ENCODE peak calls at places on chromosomes 13 and 19, in seven cellular contexts. E, X, W, D, M, J and K are unnamed samples.

GRCh38 chr19:33748231-33748630 is 48.4 kb upstream of the KCTD15 start:
- DNase-seq in E (no peak), X (no peak), W (no peak), D (no peak), M (no peak), J (no peak), K (no peak)

GRCh38 chr13:100533588-100534041 is 55.0 kb downstream of the GGACT start:
- DNase-seq in E (no peak), X (no peak), W (peak; percentile 72), D (no peak), M (no peak), J (no peak), K (no peak)

GRCh38 chr13:59094149-59094548 is 1069.6 kb downstream of the DIAPH3 start:
- DNase-seq in E (no peak), X (no peak), W (no peak), D (no peak), M (no peak), J (no peak), K (no peak)

GRCh38 chr19:19550454-19550842 is 12.4 kb downstream of the CILP2 start:
- DNase-seq in E (no peak), X (no peak), W (no peak), D (peak; percentile 39), M (no peak), J (no peak), K (no peak)

GRCh38 chr19:47699360-47699917 is 13.8 kb upstream of the EHD2 start:
- DNase-seq in E (no peak), X (peak; percentile 62), W (no peak), D (no peak), M (peak; percentile 85), J (peak; percentile 46), K (peak; percentile 82)

GRCh38 chr13:42276683-42277082 is 4.7 kb downstream of the AKAP11 start:
- DNase-seq in E (no peak), X (no peak), W (no peak), D (no peak), M (no peak), J (no peak), K (no peak)

GRCh38 chr19:708154-709141 is at the start of gene PALM:
- DNase-seq in E (no peak), X (peak; percentile 74), W (no peak), D (no peak), M (peak; percentile 92), J (peak; percentile 14), K (peak; percentile 82)

GRCh38 chr13:52845334-52845761 is 3.1 kb downstream of the PCDH8 start:
- DNase-seq in E (no peak), X (no peak), W (no peak), D (no peak), M (peak; percentile 55), J (no peak), K (no peak)

GRCh38 chr13:86020350-86021002 is 221.3 kb upstream of the SLITRK6 start:
- DNase-seq in E (no peak), X (no peak), W (no peak), D (no peak), M (no peak), J (no peak), K (no peak)

GRCh38 chr13:104098421-104098820 is 1032.2 kb upstream of the SLC10A2 start:
- DNase-seq in E (no peak), X (no peak), W (no peak), D (no peak), M (no peak), J (no peak), K (no peak)

GRCh38 chr13:38223093-38223492 is 126.6 kb upstream of the UFM1 start:
- DNase-seq in E (no peak), X (no peak), W (no peak), D (peak; percentile 21), M (peak; percentile 24), J (no peak), K (peak; percentile 3)

GRCh38 chr13:110521946-110522345 is 39.6 kb downstream of the RAB20 start:
- DNase-seq in E (peak; percentile 10), X (no peak), W (no peak), D (no peak), M (no peak), J (no peak), K (no peak)

GRCh38 chr19:18304496-18305312 is 18.2 kb downstream of the LSM4 start:
- DNase-seq in E (no peak), X (peak; percentile 89), W (peak; percentile 90), D (peak; percentile 75), M (peak; percentile 52), J (peak; percentile 70), K (peak; percentile 93)

GRCh38 chr13:34076943-34077703 is 259.2 kb downstream of the RFC3 start:
- DNase-seq in E (no peak), X (no peak), W (no peak), D (peak; percentile 87), M (peak; percentile 24), J (no peak), K (no peak)

GRCh38 chr13:31860002-31860401 is 120.7 kb downstream of the RXFP2 start:
- DNase-seq in E (no peak), X (peak; percentile 43), W (peak; percentile 46), D (no peak), M (no peak), J (no peak), K (no peak)

GRCh38 chr19:35216026-35216832 is 12.3 kb downstream of the FAM187B start:
- DNase-seq in E (no peak), X (no peak), W (no peak), D (peak; percentile 19), M (no peak), J (no peak), K (no peak)

GRCh38 chr13:50197705-50198104 is 182.5 kb downstream of the KCNRG start:
- DNase-seq in E (no peak), X (no peak), W (no peak), D (no peak), M (no peak), J (no peak), K (no peak)

GRCh38 chr13:95553271-95553588 is 710 bp downstream of the CLDN10 start:
- DNase-seq in E (no peak), X (no peak), W (no peak), D (no peak), M (no peak), J (no peak), K (no peak)

GRCh38 chr13:59641261-59641660 is 522.5 kb downstream of the DIAPH3 start:
- DNase-seq in E (no peak), X (no peak), W (no peak), D (no peak), M (no peak), J (no peak), K (no peak)

GRCh38 chr13:89455741-89456140 is 1784.6 kb downstream of the SLITRK5 start:
- DNase-seq in E (no peak), X (no peak), W (no peak), D (no peak), M (no peak), J (no peak), K (no peak)

GRCh38 chr19:45693168-45693788 is 812 bp downstream of the QPCTL start:
- DNase-seq in E (no peak), X (peak; percentile 84), W (peak; percentile 87), D (peak; percentile 58), M (peak; percentile 86), J (peak; percentile 70), K (peak; percentile 86)

GRCh38 chr19:6690160-6690885 is 20.4 kb upstream of the TNFSF14 start:
- DNase-seq in E (no peak), X (no peak), W (peak; percentile 16), D (no peak), M (no peak), J (no peak), K (no peak)

GRCh38 chr19:18231775-18232174 is 5.5 kb upstream of the PDE4C start:
- DNase-seq in E (no peak), X (no peak), W (no peak), D (no peak), M (no peak), J (no peak), K (peak; percentile 43)

GRCh38 chr13:20989883-20990282 is 71.5 kb downstream of the LATS2 start:
- DNase-seq in E (no peak), X (no peak), W (no peak), D (no peak), M (no peak), J (no peak), K (no peak)

GRCh38 chr19:31436121-31436776 is 87.0 kb upstream of the TSHZ3 start:
- DNase-seq in E (no peak), X (no peak), W (no peak), D (peak; percentile 74), M (no peak), J (no peak), K (no peak)

GRCh38 chr13:32790731-32791130 is 204.5 kb downstream of the PDS5B start:
- DNase-seq in E (no peak), X (no peak), W (no peak), D (no peak), M (no peak), J (no peak), K (peak; percentile 7)